ENCODE peak calls at places on chromosomes 7 and 10, in ten cellular contexts. K is stomach, T is right lobe of liver, V is body of pancreas, M is neural crest cell, D is astrocyte of the cerebellum, W is fibroblast of lung, O is lower lobe of right lung, S is BE2C, N is endothelial cell. F is an unnamed sample.

GRCh38 chr10:31381766-31382316 is 62.8 kb downstream of the ZEB1 start:
- DNase-seq in O (no peak), D (no peak), T (no peak), N (no peak), K (no peak), W (peak), M (no peak), S (no peak), V (no peak), F (no peak)

GRCh38 chr7:69049341-69049740 is 548.9 kb upstream of the AUTS2 start:
- DNase-seq in V (no peak), M (no peak), W (no peak), S (no peak), O (no peak), N (no peak), D (no peak), T (no peak), K (no peak), F (no peak)

GRCh38 chr7:123169065-123169464 is 30.7 kb downstream of the SLC13A1 start:
- DNase-seq in T (no peak), N (no peak), W (no peak), S (no peak), V (no peak), O (no peak), K (no peak), D (no peak), M (no peak), F (no peak)

GRCh38 chr7:130913721-130914588 is 179.9 kb upstream of the KLF14 start:
- DNase-seq in D (no peak), T (peak), N (no peak), W (no peak), K (no peak), V (no peak), O (no peak), M (no peak), S (no peak), F (no peak)

GRCh38 chr7:101990811-101991418 is 173.5 kb downstream of the CUX1 start:
- DNase-seq in D (no peak), N (no peak), K (no peak), O (no peak), W (no peak), V (no peak), T (no peak), M (no peak), S (no peak), F (no peak)

GRCh38 chr10:99930731-99931550 is 78.8 kb downstream of the DNMBP start:
- DNase-seq in M (no peak), K (peak), W (peak), V (peak), S (no peak), N (no peak), T (peak), O (peak), D (no peak), F (no peak)

GRCh38 chr10:1874533-1874932 is 137.2 kb upstream of the ADARB2 start:
- DNase-seq in V (no peak), N (no peak), W (no peak), S (no peak), K (no peak), M (no peak), O (no peak), D (no peak), T (no peak), F (no peak)

GRCh38 chr7:1720325-1720724 is 50.2 kb downstream of the ELFN1 start:
- DNase-seq in T (no peak), N (no peak), K (no peak), S (no peak), D (no peak), O (no peak), W (no peak), V (no peak), M (no peak), F (no peak)

GRCh38 chr10:97234403-97234802 is 48.6 kb upstream of the SLIT1 start:
- DNase-seq in O (no peak), D (peak), V (no peak), K (no peak), W (peak), S (no peak), N (peak), T (no peak), M (peak), F (no peak)

GRCh38 chr7:81594767-81595166 is 175.1 kb downstream of the HGF start:
- DNase-seq in V (no peak), K (no peak), S (no peak), O (no peak), N (no peak), D (peak), M (no peak), T (no peak), W (peak), F (no peak)

GRCh38 chr10:86325158-86325557 is 41.4 kb downstream of the GRID1 start:
- DNase-seq in N (no peak), D (no peak), K (no peak), S (no peak), V (no peak), M (no peak), T (no peak), W (no peak), O (no peak), F (no peak)

GRCh38 chr10:359093-359492 is 223.8 kb downstream of the ZMYND11 start:
- DNase-seq in S (peak), K (no peak), M (no peak), D (no peak), W (no peak), V (no peak), N (no peak), O (no peak), T (no peak), F (no peak)

GRCh38 chr7:100799037-100799896 is 28.1 kb downstream of the EPHB4 start:
- DNase-seq in W (peak), N (peak), K (peak), O (peak), T (peak), D (no peak), S (peak), V (peak), M (peak), F (no peak)

GRCh38 chr10:120514035-120514620 is 57.1 kb downstream of the PLPP4 start:
- DNase-seq in W (peak), O (no peak), K (no peak), M (peak), T (no peak), N (peak), S (peak), D (peak), V (no peak), F (no peak)

GRCh38 chr7:16098058-16098457 is 323.3 kb downstream of the CRPPA start:
- DNase-seq in V (no peak), T (no peak), N (no peak), M (no peak), D (no peak), S (no peak), W (no peak), K (no peak), O (no peak), F (no peak)

GRCh38 chr10:97714401-97715258 is 1.1 kb downstream of the MARVELD1 start:
- DNase-seq in M (peak), V (peak), O (peak), W (peak), N (peak), T (peak), S (peak), K (peak), D (no peak), F (no peak)

GRCh38 chr10:78042752-78043104 is 9.1 kb downstream of the RPS24 start:
- DNase-seq in T (no peak), S (no peak), D (no peak), W (no peak), O (no peak), N (no peak), K (no peak), V (no peak), M (no peak), F (no peak)

GRCh38 chr7:37145682-37146081 is 303.0 kb downstream of the ELMO1 start:
- DNase-seq in M (no peak), T (no peak), W (no peak), S (no peak), O (no peak), V (no peak), D (no peak), K (no peak), N (no peak), F (no peak)

GRCh38 chr7:138525757-138526156 is 65.7 kb downstream of the TRIM24 start:
- DNase-seq in W (no peak), N (no peak), O (no peak), T (no peak), K (no peak), M (no peak), V (no peak), D (no peak), S (no peak), F (no peak)

GRCh38 chr7:91264924-91265681 is 870 bp downstream of the FZD1 start:
- DNase-seq in T (peak), O (peak), K (peak), V (peak), N (peak), W (peak), S (peak), M (peak), D (peak), F (peak)

GRCh38 chr7:86687831-86688230 is 44.1 kb downstream of the GRM3 start:
- DNase-seq in D (no peak), N (no peak), O (no peak), S (no peak), T (no peak), W (no peak), K (no peak), M (no peak), V (no peak), F (no peak)

GRCh38 chr10:113743594-113743993 is 7.9 kb upstream of the PLEKHS1 start:
- DNase-seq in W (no peak), N (no peak), O (no peak), T (no peak), M (no peak), V (no peak), S (no peak), D (no peak), K (no peak), F (no peak)

GRCh38 chr10:70255329-70256299 is 22.4 kb upstream of the PPA1 start:
- DNase-seq in K (no peak), V (no peak), O (peak), D (no peak), M (no peak), S (no peak), W (peak), T (no peak), N (no peak), F (no peak)

GRCh38 chr10:13820119-13820518 is 233.4 kb downstream of the PRPF18 start:
- DNase-seq in M (no peak), W (no peak), V (no peak), S (no peak), O (no peak), T (no peak), D (no peak), K (no peak), N (no peak), F (no peak)

GRCh38 chr10:122062831-122063674 is 74.1 kb downstream of the TACC2 start:
- DNase-seq in V (peak), O (peak), S (peak), N (peak), W (peak), T (peak), M (no peak), D (peak), K (peak), F (peak)

GRCh38 chr10:124530215-124530665 is 68.6 kb downstream of the LHPP start:
- DNase-seq in T (peak), M (peak), W (peak), D (peak), N (peak), V (peak), O (peak), S (peak), K (peak), F (peak)

GRCh38 chr7:115869225-115869624 is 161.3 kb downstream of the TFEC start:
- DNase-seq in T (no peak), K (no peak), W (peak), N (no peak), O (no peak), D (no peak), V (no peak), M (no peak), S (no peak), F (no peak)

GRCh38 chr7:2003931-2004812 is 228.6 kb downstream of the MAD1L1 start:
- DNase-seq in N (no peak), M (no peak), S (peak), V (no peak), O (peak), D (no peak), T (peak), K (no peak), W (no peak), F (peak)

GRCh38 chr10:93334901-93335312 is 147.2 kb downstream of the MYOF start:
- DNase-seq in V (no peak), O (no peak), T (no peak), D (no peak), S (no peak), K (no peak), M (no peak), N (no peak), W (peak), F (no peak)

GRCh38 chr10:75062191-75062849 is 49.1 kb upstream of the SAMD8 start:
- DNase-seq in V (no peak), T (no peak), N (no peak), S (no peak), M (no peak), O (no peak), W (peak), D (peak), K (no peak), F (no peak)

GRCh38 chr10:104139221-104139620 is 17.2 kb downstream of the SFR1 start:
- DNase-seq in N (no peak), M (no peak), T (no peak), V (no peak), S (no peak), W (no peak), K (no peak), O (no peak), D (no peak), F (no peak)

DNA sequence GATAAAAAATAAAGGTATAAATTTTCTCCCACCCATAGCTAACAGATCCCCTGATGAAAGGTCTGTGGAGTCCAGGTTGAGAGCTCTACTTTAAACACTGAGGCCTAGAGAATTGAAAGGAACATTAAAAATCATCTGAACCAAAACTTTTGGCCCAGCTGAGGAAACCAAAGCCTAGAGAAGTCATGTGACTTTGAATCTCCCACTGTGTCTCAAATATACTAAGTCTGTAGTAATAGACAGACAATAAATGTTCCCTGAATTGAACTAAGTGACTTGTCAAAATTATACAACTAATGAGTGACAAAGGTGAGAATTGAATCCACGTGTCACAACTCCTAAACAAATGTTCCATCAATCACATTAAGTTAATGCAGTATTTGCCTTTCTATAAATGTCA is 5.7 kb downstream of the GBX1 start:
- DNase-seq in D (no peak), N (no peak), M (no peak), O (no peak), T (no peak), K (no peak), V (no peak), S (no peak), W (no peak), F (no peak)
- TF ChIP-seq CTCF in D (no peak), N (no peak), M (no peak), O (no peak), T (no peak), K (no peak), V (no peak), S (no peak), W (no peak), F (no peak)

GRCh38 chr7:56291-56913 is 136.0 kb upstream of the FAM20C start:
- DNase-seq in T (peak), W (no peak), S (no peak), N (no peak), D (no peak), M (no peak), V (peak), K (no peak), O (peak), F (no peak)

GRCh38 chr7:57071-57470 is 135.3 kb upstream of the FAM20C start:
- DNase-seq in N (no peak), V (peak), K (no peak), O (peak), M (no peak), W (no peak), D (no peak), S (no peak), T (peak), F (no peak)

GRCh38 chr7:54615-55014 is 137.8 kb upstream of the FAM20C start:
- DNase-seq in W (no peak), N (no peak), O (peak), K (peak), D (no peak), T (no peak), S (no peak), M (no peak), V (no peak), F (peak)

GRCh38 chr7:57876-58275 is 134.5 kb upstream of the FAM20C start:
- DNase-seq in W (no peak), M (no peak), O (peak), T (peak), S (no peak), N (no peak), D (no peak), V (peak), K (no peak), F (no peak)

GRCh38 chr7:55690-56248 is 136.6 kb upstream of the FAM20C start:
- DNase-seq in V (no peak), K (no peak), D (no peak), N (no peak), M (no peak), S (no peak), T (no peak), O (peak), W (no peak), F (peak)
- TF ChIP-seq CTCF in V (no peak), K (no peak), D (no peak), N (no peak), M (no peak), S (no peak), T (no peak), O (no peak), W (no peak), F (no peak)

DNA sequence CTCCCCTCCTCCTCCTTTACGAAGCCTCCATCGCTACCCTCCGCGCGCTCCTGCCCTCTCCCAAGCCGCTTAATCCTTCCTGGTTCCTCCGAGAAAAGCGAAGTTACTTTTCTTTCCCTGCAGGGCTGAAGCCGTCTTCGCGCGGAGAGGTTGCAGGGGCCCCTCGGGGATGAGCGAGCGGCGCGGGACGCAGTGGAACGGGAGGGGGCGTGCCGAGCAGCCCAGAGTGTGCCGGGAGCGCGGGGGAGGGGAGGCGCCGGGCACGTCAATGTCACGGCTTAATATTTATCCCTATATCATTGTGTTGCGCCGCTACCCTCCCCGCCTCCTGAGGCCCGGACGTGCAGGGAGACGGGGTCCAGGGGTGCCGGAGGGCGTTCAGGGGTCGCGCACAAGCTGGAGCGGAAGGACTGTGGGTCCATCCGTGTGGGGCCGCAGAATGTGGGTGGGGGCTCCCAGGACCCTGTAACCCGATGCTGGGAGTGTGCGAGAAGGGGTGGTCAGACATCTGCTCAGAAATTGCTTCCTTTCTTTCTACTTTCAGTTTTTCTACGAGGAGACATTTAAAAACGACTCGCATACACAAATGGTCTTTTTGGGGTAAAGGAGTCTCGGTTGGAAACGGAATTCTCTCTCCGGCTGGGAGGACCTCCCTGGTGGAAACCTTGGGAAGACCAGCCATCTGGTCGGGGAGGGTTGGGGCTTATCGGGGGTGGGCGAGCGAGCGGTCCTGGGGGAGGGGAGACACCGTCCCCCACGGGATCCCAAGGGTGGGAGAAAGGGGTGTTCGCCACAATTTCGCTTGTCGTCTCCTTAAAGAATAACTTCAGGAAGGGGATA is 2.4 kb downstream of the CDK6 start:
- DNase-seq in T (peak), N (peak), K (peak), S (peak), W (peak), D (no peak), V (peak), M (peak), O (peak), F (peak)
- TF ChIP-seq CTCF in T (peak), N (no peak), K (peak), S (peak), W (peak), D (peak), V (peak), M (no peak), O (peak), F (peak)

DNA sequence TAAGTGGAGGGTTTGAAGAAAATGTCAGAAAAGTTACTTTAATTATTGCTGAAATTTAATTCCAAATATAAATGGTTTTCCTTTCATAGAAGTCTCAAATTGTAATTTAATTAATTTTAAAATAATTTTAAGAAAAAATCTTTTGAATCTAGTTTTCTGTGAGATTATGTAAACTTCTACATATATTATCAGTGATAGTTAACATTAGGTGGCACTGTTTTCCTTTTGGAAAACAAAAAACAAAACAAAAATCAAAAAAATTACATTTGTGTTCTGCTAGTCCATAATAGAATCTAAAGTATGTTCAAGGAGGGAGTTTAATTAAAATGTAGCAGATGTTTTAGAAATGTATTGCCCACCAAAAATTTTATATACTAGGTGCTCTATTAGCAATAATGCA is 1456.7 kb downstream of the REEP3 start:
- DNase-seq in D (no peak), W (no peak), V (no peak), O (no peak), M (no peak), N (no peak), K (no peak), S (no peak), T (no peak), F (no peak)
- TF ChIP-seq CTCF in D (no peak), W (no peak), V (peak), O (no peak), M (no peak), N (no peak), K (no peak), S (peak), T (peak), F (peak)

GRCh38 chr10:6408799-6409198 is 171.3 kb downstream of the PRKCQ start:
- DNase-seq in O (no peak), M (no peak), V (no peak), S (no peak), D (no peak), T (no peak), W (no peak), N (no peak), K (no peak), F (no peak)
- TF ChIP-seq CTCF in O (no peak), M (peak), V (no peak), S (peak), D (peak), T (no peak), W (peak), N (peak), K (no peak), F (peak)

GRCh38 chr10:21959998-21960397 is 43.5 kb downstream of the DNAJC1 start:
- DNase-seq in T (no peak), S (no peak), W (no peak), D (no peak), O (no peak), K (no peak), N (no peak), M (no peak), V (no peak), F (no peak)
- TF ChIP-seq CTCF in T (no peak), S (no peak), W (no peak), D (no peak), O (no peak), K (no peak), N (no peak), M (peak), V (no peak), F (peak)